ENCODE peak calls at places on chromosomes 1 and 21, in four cellular contexts. One of them, this sample, is unnamed. For H3K27me3 and H3K9me3, the result is how much of the 10 kb centered on the place peaks cover.

GRCh38 chr1:6301526-6301925 is 40.6 kb upstream of the GPR153 start:
- DNase-seq in aorta: no peak
- DNase-seq in left ventricle myocardium inferior: no peak
- DNase-seq in CD8-positive, alpha-beta memory T cell: no peak
- DNase-seq in this sample: no peak

GRCh38 chr1:203520315-203520714 is 26.4 kb downstream of the OPTC start:
- DNase-seq in CD8-positive, alpha-beta memory T cell: no peak
- DNase-seq in aorta: no peak
- DNase-seq in left ventricle myocardium inferior: no peak
- DNase-seq in this sample: no peak

GRCh38 chr1:180662709-180663108 is 30.9 kb downstream of the XPR1 start:
- DNase-seq in CD8-positive, alpha-beta memory T cell: no peak
- DNase-seq in aorta: no peak
- DNase-seq in left ventricle myocardium inferior: no peak
- DNase-seq in this sample: no peak

GRCh38 chr21:46362946-46363345 is 39.0 kb downstream of the PCNT start:
- DNase-seq in CD8-positive, alpha-beta memory T cell: no peak
- DNase-seq in left ventricle myocardium inferior: no peak
- DNase-seq in aorta: no peak
- DNase-seq in this sample: peak

GRCh38 chr21:46141767-46142580 is 13.4 kb downstream of the FTCD start:
- DNase-seq in aorta: no peak
- DNase-seq in CD8-positive, alpha-beta memory T cell: peak
- DNase-seq in left ventricle myocardium inferior: peak
- DNase-seq in this sample: no peak

GRCh38 chr1:75412616-75413015 is 198.3 kb downstream of the SLC44A5 start:
- DNase-seq in aorta: no peak
- DNase-seq in left ventricle myocardium inferior: no peak
- DNase-seq in CD8-positive, alpha-beta memory T cell: no peak
- DNase-seq in this sample: no peak

GRCh38 chr1:27099154-27099903 is 55.6 kb downstream of the SLC9A1 start:
- DNase-seq in left ventricle myocardium inferior: peak
- DNase-seq in CD8-positive, alpha-beta memory T cell: no peak
- DNase-seq in aorta: peak
- DNase-seq in this sample: peak

GRCh38 chr1:167438171-167439138 is 79.9 kb downstream of the CD247 start:
- DNase-seq in CD8-positive, alpha-beta memory T cell: no peak
- DNase-seq in aorta: no peak
- DNase-seq in left ventricle myocardium inferior: no peak
- DNase-seq in this sample: peak

GRCh38 chr1:166132496-166132895 is 34.3 kb downstream of the FAM78B start:
- DNase-seq in CD8-positive, alpha-beta memory T cell: no peak
- DNase-seq in aorta: no peak
- DNase-seq in left ventricle myocardium inferior: no peak
- DNase-seq in this sample: no peak

GRCh38 chr1:98045211-98046030 is 124.6 kb upstream of the DPYD start:
- DNase-seq in aorta: no peak
- DNase-seq in left ventricle myocardium inferior: no peak
- DNase-seq in CD8-positive, alpha-beta memory T cell: no peak
- DNase-seq in this sample: peak
- H3K27me3 ChIP-seq in aorta: under half
- H3K27me3 ChIP-seq in left ventricle myocardium inferior: half or more
- H3K27me3 ChIP-seq in CD8-positive, alpha-beta memory T cell: half or more
- H3K27me3 ChIP-seq in this sample: half or more

DNA sequence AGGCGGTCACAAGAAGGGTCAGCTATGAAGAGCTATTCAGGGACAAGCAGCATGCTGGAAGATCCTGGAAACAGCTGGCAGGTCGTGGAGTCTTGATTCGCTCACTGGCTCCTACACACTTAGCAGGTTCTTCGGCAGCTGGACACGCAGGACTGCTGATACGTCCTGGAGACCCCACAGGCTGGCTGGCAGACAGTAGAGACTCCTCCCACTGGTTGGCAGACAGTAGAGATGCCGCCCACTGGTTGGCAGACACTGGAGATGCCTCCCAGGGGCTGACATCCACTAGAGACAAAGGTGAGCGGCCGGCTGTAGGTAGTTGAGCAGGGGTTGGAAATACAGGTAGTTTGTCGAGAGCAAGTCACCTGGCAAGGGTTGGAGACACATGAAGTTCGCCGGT is 466 bp downstream of the KRTAP11-1 start:
- DNase-seq in CD8-positive, alpha-beta memory T cell: no peak
- DNase-seq in aorta: no peak
- DNase-seq in left ventricle myocardium inferior: no peak
- DNase-seq in this sample: no peak
- H3K9me3 ChIP-seq in CD8-positive, alpha-beta memory T cell: under half
- H3K9me3 ChIP-seq in aorta: under half
- H3K9me3 ChIP-seq in left ventricle myocardium inferior: under half
- H3K9me3 ChIP-seq in this sample: under half

DNA sequence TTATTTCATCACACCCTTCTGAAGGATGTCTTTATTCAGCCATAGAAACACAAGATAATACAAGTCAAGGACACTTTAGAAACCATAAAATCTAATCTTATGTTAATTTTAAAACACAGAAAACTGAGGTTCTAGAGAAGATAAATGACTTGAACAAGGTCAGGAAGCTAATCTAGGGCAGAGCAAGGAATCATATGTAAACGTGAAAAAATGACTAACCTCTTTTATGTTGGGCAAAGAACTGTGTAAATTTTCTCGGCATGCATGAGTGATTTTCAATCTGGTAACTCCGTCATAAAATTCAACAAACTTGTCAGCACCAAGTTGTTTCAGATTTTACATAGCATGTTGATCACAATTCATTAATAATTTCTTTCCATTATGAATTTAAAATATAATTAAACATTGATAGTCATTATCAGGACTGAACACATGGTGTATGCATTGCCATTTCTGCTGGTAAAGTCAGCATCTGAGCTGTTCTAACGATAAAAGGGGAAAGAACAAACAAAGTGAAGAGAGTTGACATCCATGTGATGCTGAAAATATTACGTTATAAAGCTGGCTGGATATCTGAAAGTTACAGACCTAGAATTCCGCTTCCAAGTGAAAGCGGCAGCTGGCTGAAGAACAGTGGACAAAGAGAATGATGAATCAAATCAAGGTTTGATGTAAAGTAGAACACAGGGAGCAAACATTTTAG is 1037.4 kb upstream of the TMPRSS15 start:
- DNase-seq in CD8-positive, alpha-beta memory T cell: no peak
- DNase-seq in left ventricle myocardium inferior: no peak
- DNase-seq in aorta: no peak
- DNase-seq in this sample: no peak
- H3K27me3 ChIP-seq in CD8-positive, alpha-beta memory T cell: under half
- H3K27me3 ChIP-seq in left ventricle myocardium inferior: under half
- H3K27me3 ChIP-seq in aorta: under half
- H3K27me3 ChIP-seq in this sample: under half

GRCh38 chr1:9946315-9946714 is 3.0 kb downstream of the NMNAT1 start:
- DNase-seq in CD8-positive, alpha-beta memory T cell: no peak
- DNase-seq in aorta: no peak
- DNase-seq in left ventricle myocardium inferior: no peak
- DNase-seq in this sample: no peak
- H3K9me3 ChIP-seq in CD8-positive, alpha-beta memory T cell: under half
- H3K9me3 ChIP-seq in aorta: under half
- H3K9me3 ChIP-seq in left ventricle myocardium inferior: under half
- H3K9me3 ChIP-seq in this sample: under half

GRCh38 chr1:234294109-234294845 is 79.0 kb upstream of the COA6 start:
- DNase-seq in left ventricle myocardium inferior: no peak
- DNase-seq in aorta: no peak
- DNase-seq in CD8-positive, alpha-beta memory T cell: no peak
- DNase-seq in this sample: no peak
- H3K27me3 ChIP-seq in left ventricle myocardium inferior: half or more
- H3K27me3 ChIP-seq in aorta: under half
- H3K27me3 ChIP-seq in CD8-positive, alpha-beta memory T cell: under half
- H3K27me3 ChIP-seq in this sample: under half